ENCODE peak calls at places on chromosomes 13 and 19, in five cellular contexts. One of them, this sample, is unnamed.

GRCh38 chr13:28002886-28003698 is 14.6 kb upstream of the URAD start:
- DNase-seq in BJ: no peak
- DNase-seq in ovary: no peak
- DNase-seq in IMR-90: peak
- DNase-seq in posterior cingulate gyrus: no peak
- DNase-seq in this sample: no peak

GRCh38 chr19:31352782-31353651 is 3.8 kb upstream of the TSHZ3 start:
- DNase-seq in BJ: no peak
- DNase-seq in ovary: peak
- DNase-seq in IMR-90: no peak
- DNase-seq in posterior cingulate gyrus: no peak
- DNase-seq in this sample: no peak

GRCh38 chr13:81726037-81726726 is 1385.3 kb upstream of the SPRY2 start:
- DNase-seq in BJ: no peak
- DNase-seq in ovary: no peak
- DNase-seq in IMR-90: no peak
- DNase-seq in posterior cingulate gyrus: no peak
- DNase-seq in this sample: no peak

GRCh38 chr19:7497292-7497691 is 8.5 kb upstream of the PEX11G start:
- DNase-seq in BJ: no peak
- DNase-seq in ovary: no peak
- DNase-seq in IMR-90: no peak
- DNase-seq in posterior cingulate gyrus: no peak
- DNase-seq in this sample: no peak

GRCh38 chr19:38634757-38635482 is 12.5 kb upstream of the ACTN4 start:
- DNase-seq in BJ: no peak
- DNase-seq in ovary: peak
- DNase-seq in IMR-90: peak
- DNase-seq in posterior cingulate gyrus: peak
- DNase-seq in this sample: peak

GRCh38 chr13:74073231-74073630 is 61.0 kb downstream of the KLF12 start:
- DNase-seq in BJ: no peak
- DNase-seq in ovary: no peak
- DNase-seq in IMR-90: no peak
- DNase-seq in posterior cingulate gyrus: no peak
- DNase-seq in this sample: no peak

GRCh38 chr19:4976412-4977298 is 7.7 kb downstream of the KDM4B start:
- DNase-seq in BJ: peak
- DNase-seq in ovary: peak
- DNase-seq in IMR-90: peak
- DNase-seq in posterior cingulate gyrus: peak
- DNase-seq in this sample: no peak

GRCh38 chr19:45402469-45403070 is 2.3 kb downstream of the PPP1R13L start:
- DNase-seq in BJ: no peak
- DNase-seq in ovary: no peak
- DNase-seq in IMR-90: no peak
- DNase-seq in posterior cingulate gyrus: no peak
- DNase-seq in this sample: peak

GRCh38 chr13:101661839-101662238 is 209.4 kb downstream of the ITGBL1 start:
- DNase-seq in BJ: no peak
- DNase-seq in ovary: no peak
- DNase-seq in IMR-90: no peak
- DNase-seq in posterior cingulate gyrus: no peak
- DNase-seq in this sample: no peak

GRCh38 chr13:104014803-104015645 is 948.8 kb upstream of the SLC10A2 start:
- DNase-seq in BJ: no peak
- DNase-seq in ovary: no peak
- DNase-seq in IMR-90: peak
- DNase-seq in posterior cingulate gyrus: no peak
- DNase-seq in this sample: no peak

GRCh38 chr19:13987101-13987890 is 18.8 kb downstream of the RFX1 start:
- DNase-seq in BJ: no peak
- DNase-seq in ovary: no peak
- DNase-seq in IMR-90: no peak
- DNase-seq in posterior cingulate gyrus: no peak
- DNase-seq in this sample: no peak

GRCh38 chr19:13848811-13849241 is 28.1 kb upstream of the NANOS3 start:
- DNase-seq in BJ: no peak
- DNase-seq in ovary: peak
- DNase-seq in IMR-90: no peak
- DNase-seq in posterior cingulate gyrus: no peak
- DNase-seq in this sample: no peak

GRCh38 chr13:24208314-24208713 is 47.8 kb downstream of the SPATA13 start:
- DNase-seq in BJ: no peak
- DNase-seq in ovary: no peak
- DNase-seq in IMR-90: peak
- DNase-seq in posterior cingulate gyrus: no peak
- DNase-seq in this sample: no peak

GRCh38 chr13:42266464-42266863 is 5.5 kb upstream of the AKAP11 start:
- DNase-seq in BJ: no peak
- DNase-seq in ovary: no peak
- DNase-seq in IMR-90: peak
- DNase-seq in posterior cingulate gyrus: no peak
- DNase-seq in this sample: no peak

GRCh38 chr19:11203194-11204075 is 6.1 kb upstream of the KANK2 start:
- DNase-seq in BJ: peak
- DNase-seq in ovary: peak
- DNase-seq in IMR-90: peak
- DNase-seq in posterior cingulate gyrus: peak
- DNase-seq in this sample: peak

GRCh38 chr19:40750035-40750284 is 317 bp downstream of the ACTMAP start:
- DNase-seq in BJ: no peak
- DNase-seq in ovary: no peak
- DNase-seq in IMR-90: no peak
- DNase-seq in posterior cingulate gyrus: no peak
- DNase-seq in this sample: no peak

GRCh38 chr13:97574926-97575325 is 141.0 kb downstream of the RAP2A start:
- DNase-seq in BJ: no peak
- DNase-seq in ovary: no peak
- DNase-seq in IMR-90: peak
- DNase-seq in posterior cingulate gyrus: no peak
- DNase-seq in this sample: no peak